ENCODE peak calls at places on chromosome 19, in nine cellular contexts. One of them, this sample, is unnamed.
A peak's percentile ranks its signal among the peaks of the same experiment; 100 is the strongest.

GRCh38 chr19:16288544-16288943 is 36.1 kb upstream of the KLF2 start:
- DNase-seq in breast epithelium: no peak
- DNase-seq in H1: no peak
- DNase-seq in SK-N-SH: no peak
- DNase-seq in stomach: no peak
- DNase-seq in upper lobe of left lung: no peak
- DNase-seq in HCT116: no peak
- DNase-seq in spleen: no peak
- DNase-seq in HepG2: no peak
- DNase-seq in this sample: no peak

GRCh38 chr19:48569814-48570213 is 17.8 kb downstream of the SULT2B1 start:
- DNase-seq in breast epithelium: no peak
- DNase-seq in H1: no peak
- DNase-seq in SK-N-SH: no peak
- DNase-seq in stomach: peak; percentile 36
- DNase-seq in upper lobe of left lung: no peak
- DNase-seq in HCT116: no peak
- DNase-seq in spleen: no peak
- DNase-seq in HepG2: no peak
- DNase-seq in this sample: no peak

GRCh38 chr19:52188822-52189744 is 769 bp upstream of the PPP2R1A start:
- DNase-seq in breast epithelium: peak; percentile 98
- DNase-seq in H1: peak; percentile 92
- DNase-seq in SK-N-SH: peak; percentile 59
- DNase-seq in stomach: no peak
- DNase-seq in upper lobe of left lung: no peak
- DNase-seq in HCT116: no peak
- DNase-seq in spleen: peak; percentile 100
- DNase-seq in HepG2: no peak
- DNase-seq in this sample: no peak

GRCh38 chr19:57320180-57321084 is at the start of gene ZNF543:
- DNase-seq in breast epithelium: peak; percentile 97
- DNase-seq in H1: peak; percentile 96
- DNase-seq in SK-N-SH: peak; percentile 98
- DNase-seq in stomach: peak; percentile 95
- DNase-seq in upper lobe of left lung: peak; percentile 96
- DNase-seq in HCT116: peak; percentile 92
- DNase-seq in spleen: peak; percentile 98
- DNase-seq in HepG2: peak; percentile 91
- DNase-seq in this sample: peak; percentile 58

GRCh38 chr19:8036438-8037099 is 16.0 kb upstream of the CCL25 start:
- DNase-seq in breast epithelium: no peak
- DNase-seq in H1: no peak
- DNase-seq in SK-N-SH: no peak
- DNase-seq in stomach: no peak
- DNase-seq in upper lobe of left lung: no peak
- DNase-seq in HCT116: no peak
- DNase-seq in spleen: no peak
- DNase-seq in HepG2: no peak
- DNase-seq in this sample: no peak

GRCh38 chr19:36420961-36421748 is 2.7 kb upstream of the ZFP82 start:
- DNase-seq in breast epithelium: peak; percentile 51
- DNase-seq in H1: no peak
- DNase-seq in SK-N-SH: peak; percentile 71
- DNase-seq in stomach: no peak
- DNase-seq in upper lobe of left lung: no peak
- DNase-seq in HCT116: no peak
- DNase-seq in spleen: peak; percentile 68
- DNase-seq in HepG2: no peak
- DNase-seq in this sample: no peak

GRCh38 chr19:54521022-54521859 is 18.6 kb downstream of the LAIR2 start:
- DNase-seq in breast epithelium: no peak
- DNase-seq in H1: no peak
- DNase-seq in SK-N-SH: no peak
- DNase-seq in stomach: no peak
- DNase-seq in upper lobe of left lung: no peak
- DNase-seq in HCT116: no peak
- DNase-seq in spleen: no peak
- DNase-seq in HepG2: no peak
- DNase-seq in this sample: no peak

GRCh38 chr19:29457413-29457812 is 68.4 kb upstream of the VSTM2B start:
- DNase-seq in breast epithelium: no peak
- DNase-seq in H1: peak; percentile 4
- DNase-seq in SK-N-SH: no peak
- DNase-seq in stomach: no peak
- DNase-seq in upper lobe of left lung: no peak
- DNase-seq in HCT116: no peak
- DNase-seq in spleen: no peak
- DNase-seq in HepG2: no peak
- DNase-seq in this sample: no peak

GRCh38 chr19:8308891-8309291 is 733 bp upstream of the CD320 start:
- DNase-seq in breast epithelium: peak; percentile 33
- DNase-seq in H1: no peak
- DNase-seq in SK-N-SH: no peak
- DNase-seq in stomach: peak; percentile 23
- DNase-seq in upper lobe of left lung: no peak
- DNase-seq in HCT116: no peak
- DNase-seq in spleen: peak; percentile 56
- DNase-seq in HepG2: no peak
- DNase-seq in this sample: no peak

GRCh38 chr19:2099054-2099501 is 2.4 kb downstream of the IZUMO4 start:
- DNase-seq in breast epithelium: no peak
- DNase-seq in H1: no peak
- DNase-seq in SK-N-SH: no peak
- DNase-seq in stomach: no peak
- DNase-seq in upper lobe of left lung: no peak
- DNase-seq in HCT116: no peak
- DNase-seq in spleen: no peak
- DNase-seq in HepG2: no peak
- DNase-seq in this sample: no peak

GRCh38 chr19:30174357-30174645 is 197.9 kb upstream of the ZNF536 start:
- DNase-seq in breast epithelium: no peak
- DNase-seq in H1: no peak
- DNase-seq in SK-N-SH: no peak
- DNase-seq in stomach: no peak
- DNase-seq in upper lobe of left lung: no peak
- DNase-seq in HCT116: no peak
- DNase-seq in spleen: no peak
- DNase-seq in HepG2: no peak
- DNase-seq in this sample: no peak

GRCh38 chr19:2720777-2721569 is at the start of gene DIRAS1:
- DNase-seq in breast epithelium: no peak
- DNase-seq in H1: peak; percentile 77
- DNase-seq in SK-N-SH: peak; percentile 91
- DNase-seq in stomach: no peak
- DNase-seq in upper lobe of left lung: no peak
- DNase-seq in HCT116: no peak
- DNase-seq in spleen: no peak
- DNase-seq in HepG2: no peak
- DNase-seq in this sample: no peak

GRCh38 chr19:50833802-50834167 is 411 bp upstream of the KLK15 start:
- DNase-seq in breast epithelium: no peak
- DNase-seq in H1: no peak
- DNase-seq in SK-N-SH: no peak
- DNase-seq in stomach: no peak
- DNase-seq in upper lobe of left lung: no peak
- DNase-seq in HCT116: no peak
- DNase-seq in spleen: no peak
- DNase-seq in HepG2: no peak
- DNase-seq in this sample: no peak

GRCh38 chr19:48455908-48456562 is 661 bp downstream of the KCNJ14 start:
- DNase-seq in breast epithelium: no peak
- DNase-seq in H1: no peak
- DNase-seq in SK-N-SH: peak; percentile 26
- DNase-seq in stomach: no peak
- DNase-seq in upper lobe of left lung: no peak
- DNase-seq in HCT116: no peak
- DNase-seq in spleen: no peak
- DNase-seq in HepG2: no peak
- DNase-seq in this sample: no peak

GRCh38 chr19:18745012-18745735 is 45.9 kb downstream of the COMP start:
- DNase-seq in breast epithelium: no peak
- DNase-seq in H1: no peak
- DNase-seq in SK-N-SH: peak; percentile 73
- DNase-seq in stomach: no peak
- DNase-seq in upper lobe of left lung: no peak
- DNase-seq in HCT116: no peak
- DNase-seq in spleen: no peak
- DNase-seq in HepG2: no peak
- DNase-seq in this sample: no peak

GRCh38 chr19:40702337-40703012 is 12.0 kb upstream of the NUMBL start:
- DNase-seq in breast epithelium: no peak
- DNase-seq in H1: peak; percentile 84
- DNase-seq in SK-N-SH: no peak
- DNase-seq in stomach: peak; percentile 74
- DNase-seq in upper lobe of left lung: no peak
- DNase-seq in HCT116: no peak
- DNase-seq in spleen: no peak
- DNase-seq in HepG2: peak; percentile 50
- DNase-seq in this sample: no peak
- TF ChIP-seq POLR2AphosphoS5 in breast epithelium: no peak
- TF ChIP-seq POLR2AphosphoS5 in H1: no peak
- TF ChIP-seq POLR2AphosphoS5 in SK-N-SH: no peak
- TF ChIP-seq POLR2AphosphoS5 in stomach: peak; percentile 3
- TF ChIP-seq POLR2AphosphoS5 in upper lobe of left lung: no peak
- TF ChIP-seq POLR2AphosphoS5 in HCT116: no peak
- TF ChIP-seq POLR2AphosphoS5 in spleen: peak; percentile 56
- TF ChIP-seq POLR2AphosphoS5 in HepG2: no peak
- TF ChIP-seq POLR2AphosphoS5 in this sample: no peak

GRCh38 chr19:4088975-4089374 is 22.3 kb upstream of the ZBTB7A start:
- DNase-seq in breast epithelium: no peak
- DNase-seq in H1: no peak
- DNase-seq in SK-N-SH: no peak
- DNase-seq in stomach: no peak
- DNase-seq in upper lobe of left lung: no peak
- DNase-seq in HCT116: no peak
- DNase-seq in spleen: no peak
- DNase-seq in HepG2: no peak
- DNase-seq in this sample: no peak

GRCh38 chr19:4089400-4089908 is 22.8 kb upstream of the ZBTB7A start:
- DNase-seq in breast epithelium: no peak
- DNase-seq in H1: no peak
- DNase-seq in SK-N-SH: no peak
- DNase-seq in stomach: no peak
- DNase-seq in upper lobe of left lung: peak; percentile 71
- DNase-seq in HCT116: no peak
- DNase-seq in spleen: peak; percentile 91
- DNase-seq in HepG2: no peak
- DNase-seq in this sample: no peak

GRCh38 chr19:4089946-4090345 is 23.2 kb upstream of the ZBTB7A start:
- DNase-seq in breast epithelium: no peak
- DNase-seq in H1: no peak
- DNase-seq in SK-N-SH: no peak
- DNase-seq in stomach: no peak
- DNase-seq in upper lobe of left lung: no peak
- DNase-seq in HCT116: no peak
- DNase-seq in spleen: no peak
- DNase-seq in HepG2: no peak
- DNase-seq in this sample: no peak

GRCh38 chr19:4086336-4086953 is 19.7 kb upstream of the ZBTB7A start:
- DNase-seq in breast epithelium: no peak
- DNase-seq in H1: no peak
- DNase-seq in SK-N-SH: no peak
- DNase-seq in stomach: peak; percentile 42
- DNase-seq in upper lobe of left lung: no peak
- DNase-seq in HCT116: no peak
- DNase-seq in spleen: peak; percentile 68
- DNase-seq in HepG2: no peak
- DNase-seq in this sample: no peak

GRCh38 chr19:4088065-4088679 is 21.5 kb upstream of the ZBTB7A start:
- DNase-seq in breast epithelium: no peak
- DNase-seq in H1: no peak
- DNase-seq in SK-N-SH: no peak
- DNase-seq in stomach: no peak
- DNase-seq in upper lobe of left lung: no peak
- DNase-seq in HCT116: no peak
- DNase-seq in spleen: peak; percentile 79
- DNase-seq in HepG2: no peak
- DNase-seq in this sample: no peak
- H3K4me3 ChIP-seq in breast epithelium: no peak overlapping the region
- H3K4me3 ChIP-seq in H1: no peak overlapping the region
- H3K4me3 ChIP-seq in SK-N-SH: no peak overlapping the region
- H3K4me3 ChIP-seq in stomach: no peak overlapping the region
- H3K4me3 ChIP-seq in upper lobe of left lung: no peak overlapping the region
- H3K4me3 ChIP-seq in HCT116: no peak overlapping the region
- H3K4me3 ChIP-seq in spleen: no peak overlapping the region
- H3K4me3 ChIP-seq in HepG2: no peak overlapping the region
- H3K4me3 ChIP-seq in this sample: no peak overlapping the region

DNA sequence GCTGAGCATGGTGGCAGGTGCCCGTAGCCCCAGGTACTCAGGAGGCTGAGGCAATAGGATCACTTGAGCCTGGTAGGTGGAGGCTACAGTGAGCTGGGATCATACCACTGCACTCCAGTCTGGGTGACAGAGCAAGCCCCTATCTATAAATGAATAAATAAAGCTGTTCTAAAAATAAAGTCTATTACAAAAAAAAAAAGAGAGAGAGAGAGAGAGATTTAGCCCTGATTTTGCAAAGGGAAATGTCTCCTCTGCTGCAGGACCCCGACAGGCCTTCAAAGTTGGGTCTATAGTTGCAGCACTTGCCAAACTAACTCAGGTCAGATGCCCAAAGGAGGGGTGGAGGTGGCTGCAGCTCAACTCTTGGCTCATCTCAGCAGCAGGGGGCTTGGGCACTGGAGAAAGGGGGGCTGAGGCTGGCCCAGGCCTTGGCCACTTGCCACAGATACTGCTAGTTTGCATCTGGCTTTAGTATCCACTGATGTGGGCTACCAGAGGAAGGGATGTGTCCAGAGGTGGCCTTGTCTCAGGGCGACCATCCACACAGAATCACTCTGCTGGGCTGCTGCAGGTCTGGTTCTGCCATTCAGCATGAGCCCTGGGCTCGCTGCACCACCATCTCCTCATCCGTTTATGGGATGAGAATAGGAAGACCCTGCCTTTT is 30.8 kb upstream of the AKT2 start:
- DNase-seq in breast epithelium: no peak
- DNase-seq in H1: no peak
- DNase-seq in SK-N-SH: peak; percentile 57
- DNase-seq in stomach: no peak
- DNase-seq in upper lobe of left lung: no peak
- DNase-seq in HCT116: no peak
- DNase-seq in spleen: no peak
- DNase-seq in HepG2: no peak
- DNase-seq in this sample: no peak
- TF ChIP-seq POLR2AphosphoS5 in breast epithelium: no peak
- TF ChIP-seq POLR2AphosphoS5 in H1: no peak
- TF ChIP-seq POLR2AphosphoS5 in SK-N-SH: no peak
- TF ChIP-seq POLR2AphosphoS5 in stomach: no peak
- TF ChIP-seq POLR2AphosphoS5 in upper lobe of left lung: no peak
- TF ChIP-seq POLR2AphosphoS5 in HCT116: no peak
- TF ChIP-seq POLR2AphosphoS5 in spleen: no peak
- TF ChIP-seq POLR2AphosphoS5 in HepG2: no peak
- TF ChIP-seq POLR2AphosphoS5 in this sample: no peak

DNA sequence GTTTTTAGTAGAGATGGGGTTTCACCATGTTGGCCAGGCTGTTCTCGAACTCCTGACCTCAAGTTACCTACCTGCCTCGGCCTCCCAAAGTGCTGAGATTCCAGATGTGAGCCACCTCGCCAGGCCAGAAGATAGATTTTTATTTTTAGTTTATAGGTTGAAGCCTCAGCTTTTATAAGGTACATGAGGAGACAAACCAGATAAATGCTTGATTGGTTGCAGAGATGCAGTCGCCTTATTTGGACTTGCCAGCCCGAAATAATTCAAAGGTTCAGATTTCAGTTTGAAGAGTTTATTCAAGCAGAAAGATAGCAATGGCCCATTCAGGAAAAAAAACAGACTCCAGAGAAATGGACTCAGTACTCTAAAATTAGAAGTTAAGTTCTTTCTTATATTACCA is 3.1 kb downstream of the ZNF69 start:
- DNase-seq in breast epithelium: no peak
- DNase-seq in H1: no peak
- DNase-seq in SK-N-SH: no peak
- DNase-seq in stomach: no peak
- DNase-seq in upper lobe of left lung: no peak
- DNase-seq in HCT116: no peak
- DNase-seq in spleen: no peak
- DNase-seq in HepG2: no peak
- DNase-seq in this sample: no peak
- H3K4me3 ChIP-seq in breast epithelium: no peak overlapping the region
- H3K4me3 ChIP-seq in H1: no peak overlapping the region
- H3K4me3 ChIP-seq in SK-N-SH: no peak overlapping the region
- H3K4me3 ChIP-seq in stomach: no peak overlapping the region
- H3K4me3 ChIP-seq in upper lobe of left lung: no peak overlapping the region
- H3K4me3 ChIP-seq in HCT116: no peak overlapping the region
- H3K4me3 ChIP-seq in spleen: no peak overlapping the region
- H3K4me3 ChIP-seq in HepG2: no peak overlapping the region
- H3K4me3 ChIP-seq in this sample: no peak overlapping the region